ENCODE peak calls at places on chromosomes 2 and 18, in seven cellular contexts. Y is fibroblast of lung, J is ovary, S is SJSA1, K is PC-3, O is upper lobe of right lung, T is pancreas. C is an unnamed sample.

GRCh38 chr2:231239751-231240150 is 41.3 kb downstream of the ARMC9 start:
- DNase-seq in J (no peak), K (no peak), Y (no peak), O (no peak), T (no peak), S (no peak), C (no peak)

GRCh38 chr2:187541086-187542085 is 12.8 kb downstream of the TFPI start:
- DNase-seq in S (peak), Y (peak), O (no peak), T (no peak), K (peak), J (no peak), C (no peak)

GRCh38 chr2:101952551-101952950 is 39.2 kb upstream of the IL1R2 start:
- DNase-seq in K (no peak), J (no peak), S (no peak), Y (no peak), T (no peak), O (no peak), C (no peak)

GRCh38 chr2:47815764-47816163 is 32.8 kb downstream of the MSH6 start:
- DNase-seq in S (no peak), K (no peak), T (no peak), Y (no peak), J (no peak), O (no peak), C (no peak)

GRCh38 chr2:65349863-65350262 is 82.5 kb downstream of the SPRED2 start:
- DNase-seq in O (no peak), S (peak), J (peak), K (peak), T (no peak), Y (peak), C (no peak)

GRCh38 chr2:18432999-18433398 is 127.5 kb downstream of the RDH14 start:
- DNase-seq in O (no peak), J (no peak), T (no peak), K (no peak), Y (no peak), S (no peak), C (no peak)

GRCh38 chr2:136067465-136067864 is 50.5 kb downstream of the CXCR4 start:
- DNase-seq in K (no peak), O (no peak), T (no peak), J (no peak), Y (no peak), S (no peak), C (no peak)

GRCh38 chr18:25334588-25334987 is 17.4 kb downstream of the ZNF521 start:
- DNase-seq in S (no peak), J (no peak), Y (no peak), K (no peak), O (no peak), T (no peak), C (no peak)

GRCh38 chr2:20304411-20304810 is 46.2 kb downstream of the PUM2 start:
- DNase-seq in O (no peak), T (no peak), J (no peak), S (no peak), Y (peak), K (peak), C (no peak)

GRCh38 chr2:235553696-235554100 is 59.9 kb downstream of the AGAP1 start:
- DNase-seq in K (no peak), T (peak), O (no peak), Y (no peak), J (no peak), S (no peak), C (no peak)

GRCh38 chr2:98086491-98087446 is at the start of gene VWA3B:
- DNase-seq in Y (peak), T (peak), S (no peak), K (peak), O (peak), J (peak), C (no peak)

GRCh38 chr2:64698068-64698645 is 44.4 kb upstream of the SERTAD2 start:
- DNase-seq in Y (no peak), S (no peak), K (no peak), J (no peak), O (no peak), T (no peak), C (no peak)

GRCh38 chr2:52537588-52537987 is 1230.0 kb upstream of the CHAC2 start:
- DNase-seq in Y (no peak), K (no peak), S (no peak), O (no peak), J (no peak), T (no peak), C (no peak)

GRCh38 chr2:154706660-154707059 is 8.2 kb downstream of the KCNJ3 start:
- DNase-seq in Y (no peak), O (no peak), T (no peak), J (no peak), K (no peak), S (no peak), C (no peak)

GRCh38 chr2:134181219-134181618 is 72.7 kb upstream of the MGAT5 start:
- DNase-seq in K (no peak), S (no peak), Y (no peak), T (no peak), O (no peak), J (no peak), C (no peak)
- H3K27ac ChIP-seq in K (no peak), S (no peak), Y (no peak), T (no peak), O (no peak), J (no peak), C (no peak)

GRCh38 chr2:27261241-27261925 is 1.5 kb downstream of the SLC30A3 start:
- DNase-seq in Y (no peak), J (no peak), S (no peak), T (no peak), K (no peak), O (no peak), C (no peak)

GRCh38 chr2:27263287-27264252 is 723 bp upstream of the SLC30A3 start:
- DNase-seq in Y (no peak), K (no peak), J (no peak), O (no peak), T (no peak), S (no peak), C (no peak)

GRCh38 chr2:27264253-27264752 is 1.5 kb upstream of the SLC30A3 start:
- DNase-seq in O (no peak), K (no peak), Y (no peak), T (no peak), S (no peak), J (no peak), C (no peak)

GRCh38 chr2:27261926-27262298 is 935 bp downstream of the SLC30A3 start:
- DNase-seq in O (no peak), Y (no peak), J (no peak), T (no peak), S (no peak), K (no peak), C (no peak)

GRCh38 chr2:27262379-27263286 is at the start of gene SLC30A3:
- DNase-seq in S (no peak), T (peak), K (no peak), Y (peak), J (peak), O (peak), C (no peak)
- H3K27ac ChIP-seq in S (no peak), T (no peak), K (no peak), Y (no peak), J (no peak), O (no peak), C (no peak)

GRCh38 chr2:23386422-23387220 is 1.6 kb downstream of the KLHL29 start:
- DNase-seq in O (peak), Y (no peak), T (peak), S (no peak), K (peak), J (no peak), C (peak)

GRCh38 chr2:23383087-23383486 is 1.9 kb upstream of the KLHL29 start:
- DNase-seq in J (no peak), K (no peak), O (no peak), T (no peak), S (no peak), Y (no peak), C (peak)

GRCh38 chr2:23385748-23386421 is 906 bp downstream of the KLHL29 start:
- DNase-seq in S (no peak), O (peak), Y (no peak), T (no peak), K (no peak), J (peak), C (peak)

GRCh38 chr2:23385351-23385747 is 370 bp downstream of the KLHL29 start:
- DNase-seq in T (peak), J (peak), K (peak), Y (peak), S (no peak), O (peak), C (peak)

GRCh38 chr2:23384551-23385349 is at the start of gene KLHL29:
- DNase-seq in S (peak), J (peak), T (peak), K (peak), O (peak), Y (peak), C (peak)
- H3K27ac ChIP-seq in S (no peak), J (peak), T (peak), K (no peak), O (peak), Y (peak), C (peak)

DNA sequence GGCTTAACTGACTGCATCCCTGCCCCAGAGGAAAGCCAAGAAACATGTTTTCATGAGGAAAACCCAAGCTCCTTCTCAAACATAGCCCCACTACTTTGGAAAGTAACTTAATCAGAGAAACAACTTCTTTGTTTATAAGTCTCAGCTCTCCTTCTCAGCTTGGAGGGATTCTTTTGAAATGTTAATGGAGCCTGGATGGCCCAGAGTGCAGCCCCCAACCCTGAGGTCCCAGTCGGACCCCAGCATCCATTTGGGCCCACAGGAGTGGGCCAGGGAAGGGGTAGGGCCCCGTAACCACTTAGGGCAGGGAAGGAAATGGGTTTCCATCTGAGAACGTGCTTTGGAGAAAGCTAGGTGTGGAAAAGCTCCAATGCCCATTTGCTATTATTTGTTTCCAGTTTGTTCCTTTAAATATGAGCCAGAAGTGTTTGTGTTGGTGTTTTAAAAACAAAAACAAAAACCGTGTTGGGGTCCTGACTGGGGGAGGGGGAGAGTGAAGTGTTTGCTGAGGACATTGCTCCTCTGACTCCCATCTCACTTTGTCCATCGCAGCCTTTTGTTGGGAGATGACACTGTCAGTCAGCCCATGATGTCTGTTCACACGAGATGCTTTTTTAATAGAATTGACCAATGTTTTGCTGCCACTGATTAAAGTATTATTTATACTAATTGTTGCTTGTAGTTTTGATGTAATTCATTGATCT is 1.6 kb upstream of the HOXD3 start:
- DNase-seq in S (no peak), Y (no peak), O (no peak), T (no peak), J (no peak), K (no peak), C (no peak)
- H3K27ac ChIP-seq in S (no peak), Y (no peak), O (no peak), T (no peak), J (no peak), K (no peak), C (no peak)